ENCODE peak calls at places on chromosomes 13 and 19, in four cellular contexts. B is HepG2, G is A549, L is GM12878. X is an unnamed sample.

GRCh38 chr19:38849147-38849745 is 540 bp downstream of the HNRNPL start:
- DNase-seq in B (peak), G (peak), L (peak), X (peak)

GRCh38 chr13:98584668-98585397 is 7.9 kb upstream of the STK24 start:
- DNase-seq in B (no peak), G (no peak), L (no peak), X (no peak)

GRCh38 chr19:18878058-18878797 is 17.7 kb downstream of the CERS1 start:
- DNase-seq in B (no peak), G (no peak), L (no peak), X (no peak)

GRCh38 chr19:33501957-33502356 is 19.6 kb downstream of the PEPD start:
- DNase-seq in B (no peak), G (no peak), L (no peak), X (no peak)

GRCh38 chr19:37855098-37855497 is 51.3 kb downstream of the WDR87 start:
- DNase-seq in B (no peak), G (no peak), L (no peak), X (no peak)

GRCh38 chr19:2721570-2722540 is 683 bp upstream of the DIRAS1 start:
- DNase-seq in B (no peak), G (no peak), L (no peak), X (peak)

GRCh38 chr13:85441364-85441763 is 357.9 kb downstream of the SLITRK6 start:
- DNase-seq in B (no peak), G (peak), L (no peak), X (no peak)

GRCh38 chr13:50636007-50636704 is 207.3 kb downstream of the DLEU7 start:
- DNase-seq in B (no peak), G (no peak), L (no peak), X (peak)

GRCh38 chr13:95834134-95834765 is 157.3 kb downstream of the DNAJC3 start:
- DNase-seq in B (peak), G (peak), L (peak), X (peak)

GRCh38 chr13:99991013-99991805 is 9.6 kb downstream of the ZIC2 start:
- DNase-seq in B (no peak), G (no peak), L (no peak), X (no peak)

GRCh38 chr13:61277877-61278276 is 137.8 kb downstream of the PCDH20 start:
- DNase-seq in B (no peak), G (no peak), L (no peak), X (no peak)

GRCh38 chr13:53782400-53783030 is 753.9 kb downstream of the OLFM4 start:
- DNase-seq in B (peak), G (peak), L (peak), X (no peak)

GRCh38 chr19:39553082-39553652 is 13.2 kb upstream of the EID2 start:
- DNase-seq in B (no peak), G (no peak), L (no peak), X (no peak)

GRCh38 chr13:67735651-67736050 is 505.5 kb upstream of the PCDH9 start:
- DNase-seq in B (no peak), G (no peak), L (no peak), X (no peak)

GRCh38 chr13:67742478-67742877 is 512.3 kb upstream of the PCDH9 start:
- DNase-seq in B (no peak), G (no peak), L (no peak), X (no peak)

GRCh38 chr13:67740871-67741475 is 510.8 kb upstream of the PCDH9 start:
- DNase-seq in B (no peak), G (no peak), L (no peak), X (no peak)

DNA sequence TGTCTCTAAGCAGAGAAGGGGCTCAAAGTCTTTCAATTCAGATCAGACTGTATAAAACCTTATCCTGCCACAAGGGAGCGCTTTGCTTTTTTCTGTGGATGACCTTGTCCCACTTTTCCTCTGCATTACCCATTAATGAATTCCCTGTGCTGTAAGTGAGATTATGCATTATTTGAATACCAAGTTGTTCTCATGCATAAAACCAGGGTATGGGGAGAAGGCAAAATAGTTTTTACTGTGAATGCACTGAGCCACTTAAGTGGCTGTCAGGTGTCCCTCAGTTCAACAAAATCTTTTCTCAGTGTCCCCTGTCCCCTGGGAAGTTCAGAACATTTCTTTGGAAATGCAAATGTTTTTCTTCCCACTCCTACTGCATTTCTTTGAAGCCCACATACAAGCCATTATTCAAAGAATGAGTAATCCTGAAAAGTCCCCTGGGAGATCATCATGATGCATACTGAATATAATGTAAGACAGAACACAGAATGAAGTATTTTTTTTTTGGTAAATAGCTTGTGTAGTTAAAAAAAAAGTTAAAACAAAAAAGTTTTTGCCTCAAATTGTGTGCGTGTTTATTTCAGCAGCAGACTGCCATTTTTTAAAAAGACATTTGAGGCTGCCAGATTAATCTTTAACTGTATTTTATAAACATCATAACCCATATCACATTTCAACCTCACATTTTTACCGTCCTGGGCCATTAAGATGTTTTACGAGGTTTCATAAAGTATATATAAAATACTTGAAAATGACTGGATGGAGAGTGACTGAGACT is 506.7 kb upstream of the PCDH9 start:
- DNase-seq in B (peak), G (peak), L (no peak), X (peak)
- TF ChIP-seq BHLHE40 in B (no peak), G (no peak), L (no peak), X (no peak)

GRCh38 chr19:12983561-12984142 is 11.6 kb upstream of the NFIX start:
- DNase-seq in B (peak), G (peak), L (no peak), X (peak)
- TF ChIP-seq CHD4 in B (no peak), G (no peak), L (no peak), X (no peak)

DNA sequence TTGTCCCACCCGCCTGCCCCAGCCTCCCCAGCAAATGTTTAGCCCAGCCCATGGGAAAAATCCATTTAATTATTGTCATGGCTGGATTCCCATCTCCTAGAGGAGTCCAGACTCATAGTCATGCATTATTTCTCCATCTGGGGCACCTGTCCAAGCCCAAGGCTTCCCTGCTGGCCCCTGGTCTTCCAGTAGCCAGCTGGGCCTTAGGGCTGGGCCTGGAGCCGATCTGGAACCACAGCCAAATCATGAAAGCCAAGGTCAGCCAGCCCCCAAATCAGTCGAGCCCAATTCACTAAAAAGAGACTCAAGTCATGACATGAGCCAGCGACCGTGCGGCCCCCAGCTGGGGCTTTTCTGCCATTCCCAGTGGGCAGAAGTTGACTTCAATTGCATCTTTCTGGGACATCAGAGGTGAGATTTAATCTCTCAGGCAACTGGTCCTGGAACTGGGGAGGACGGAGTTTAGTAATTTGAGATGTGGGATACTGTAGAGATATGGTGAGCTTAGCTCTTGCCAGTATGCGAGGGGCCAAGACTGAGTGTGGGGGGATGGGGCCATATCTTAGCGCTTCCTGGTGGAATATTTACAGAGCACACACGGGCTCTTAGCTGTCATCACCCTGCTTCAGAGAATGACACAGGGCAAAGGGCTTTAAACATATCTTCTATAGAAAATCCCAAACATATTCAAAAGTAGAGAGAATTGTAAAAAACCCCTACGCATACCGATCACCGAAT is 9.4 kb upstream of the PGLYRP2 start:
- DNase-seq in B (no peak), G (no peak), L (no peak), X (no peak)
- TF ChIP-seq BHLHE40 in B (no peak), G (no peak), L (no peak), X (no peak)

DNA sequence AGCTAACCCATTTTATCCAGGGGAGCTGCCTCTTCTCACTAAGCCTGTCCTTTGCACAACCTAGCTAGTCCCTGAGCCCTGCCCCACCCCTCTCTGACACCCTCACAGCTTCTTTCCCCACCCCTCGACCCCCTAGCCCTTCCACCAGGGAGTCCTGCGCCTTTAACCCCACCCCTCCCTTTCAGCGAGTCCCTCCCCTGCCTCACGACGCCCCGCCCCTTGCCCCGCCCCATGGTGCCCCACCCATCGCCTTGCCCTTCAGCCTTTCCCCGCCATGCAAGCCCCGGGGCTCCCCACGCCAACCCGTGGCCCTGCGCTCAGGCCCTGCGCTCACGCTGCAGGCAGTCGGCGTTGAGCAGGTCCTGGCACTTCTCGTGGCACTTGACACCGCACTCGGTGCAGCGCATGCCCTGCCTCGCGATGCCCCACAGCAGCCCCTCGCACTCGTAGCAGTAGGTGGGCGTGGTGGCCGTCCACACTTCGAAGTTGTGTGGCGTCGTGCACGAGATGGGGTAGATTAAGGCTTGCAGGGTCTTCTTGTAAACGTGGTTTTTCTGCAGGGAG is 40.0 kb downstream of the UNC13A start:
- DNase-seq in B (no peak), G (no peak), L (no peak), X (peak)
- TF ChIP-seq CHD4 in B (no peak), G (no peak), L (no peak), X (no peak)

GRCh38 chr19:371501-372160 is 27.0 kb upstream of the MIER2 start:
- DNase-seq in B (no peak), G (no peak), L (no peak), X (no peak)

GRCh38 chr19:369876-370275 is 25.3 kb upstream of the MIER2 start:
- DNase-seq in B (no peak), G (no peak), L (no peak), X (no peak)

GRCh38 chr19:369256-369655 is 24.7 kb upstream of the MIER2 start:
- DNase-seq in B (no peak), G (no peak), L (no peak), X (no peak)

GRCh38 chr19:372306-372890 is 27.8 kb upstream of the MIER2 start:
- DNase-seq in B (no peak), G (no peak), L (no peak), X (no peak)

GRCh38 chr19:370641-371330 is 26.2 kb upstream of the MIER2 start:
- DNase-seq in B (no peak), G (no peak), L (no peak), X (no peak)
- TF ChIP-seq BHLHE40 in B (no peak), G (no peak), L (no peak), X (no peak)

GRCh38 chr13:32781906-32782305 is 195.7 kb downstream of the PDS5B start:
- DNase-seq in B (no peak), G (no peak), L (no peak), X (no peak)

GRCh38 chr13:32779119-32779518 is 192.9 kb downstream of the PDS5B start:
- DNase-seq in B (no peak), G (no peak), L (no peak), X (no peak)

DNA sequence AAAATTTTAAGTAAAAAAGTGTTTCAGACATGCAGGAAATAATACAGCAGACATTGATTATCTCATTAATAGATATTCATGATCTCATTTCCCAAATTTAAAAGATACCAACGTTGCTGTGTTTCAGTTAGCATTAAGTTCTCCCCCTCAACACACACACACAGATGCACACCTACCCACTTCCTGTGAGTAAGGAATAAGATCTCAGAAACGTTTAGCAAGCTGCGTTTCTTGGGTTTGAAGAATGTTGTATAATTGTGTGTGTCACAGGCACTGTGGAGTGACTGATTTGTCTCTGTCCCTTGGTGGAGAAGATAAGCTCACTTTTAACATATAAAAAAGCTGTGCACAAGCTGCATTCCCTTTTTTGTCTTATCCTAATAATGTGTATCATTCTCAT is 196.8 kb downstream of the PDS5B start:
- DNase-seq in B (no peak), G (no peak), L (no peak), X (no peak)
- TF ChIP-seq CHD4 in B (no peak), G (no peak), L (no peak), X (no peak)